ENCODE peak calls at places on chromosomes 5 and 9, in eight cellular contexts. W is aorta, Q is C1 segment of cervical spinal cord, D is HEK293T, K is T-helper 9 cell, R is bronchial epithelial cell, C is fibroblast of mammary gland, L is RPMI8226. O is an unnamed sample.

GRCh38 chr5:31269259-31269658 is 75.8 kb downstream of the CDH6 start:
- DNase-seq in Q (no peak), K (no peak), W (no peak), R (no peak), D (no peak), C (no peak), L (no peak), O (no peak)

GRCh38 chr9:97518909-97519307 is 17.4 kb downstream of the TMOD1 start:
- DNase-seq in C (peak), W (peak), D (peak), R (peak), K (no peak), L (no peak), Q (no peak), O (no peak)

GRCh38 chr5:39699164-39699563 is 274.4 kb upstream of the DAB2 start:
- DNase-seq in K (no peak), Q (no peak), C (no peak), W (no peak), R (no peak), L (no peak), D (no peak), O (no peak)

GRCh38 chr5:64331597-64332277 is 166.1 kb downstream of the RNF180 start:
- DNase-seq in Q (no peak), D (no peak), L (peak), W (peak), K (no peak), C (no peak), R (no peak), O (no peak)

GRCh38 chr9:134591573-134591981 is 50.0 kb upstream of the COL5A1 start:
- DNase-seq in Q (no peak), C (peak), L (no peak), W (no peak), D (no peak), K (no peak), R (no peak), O (no peak)

GRCh38 chr5:40797273-40798011 is 732 bp downstream of the PRKAA1 start:
- DNase-seq in L (peak), D (peak), R (peak), K (peak), W (peak), Q (no peak), C (peak), O (peak)

GRCh38 chr5:160492565-160492964 is 70.9 kb downstream of the PTTG1 start:
- DNase-seq in C (no peak), W (no peak), L (no peak), D (no peak), R (no peak), K (no peak), Q (no peak), O (no peak)

GRCh38 chr5:134116789-134117761 is 2.6 kb downstream of the TCF7 start:
- DNase-seq in D (no peak), K (no peak), R (no peak), Q (no peak), C (no peak), L (no peak), W (no peak), O (no peak)

GRCh38 chr5:147485046-147485445 is 24.8 kb downstream of the DPYSL3 start:
- DNase-seq in K (no peak), Q (no peak), W (no peak), C (peak), D (no peak), L (no peak), R (no peak), O (no peak)

GRCh38 chr5:132009706-132010405 is 1.6 kb downstream of the ACSL6 start:
- DNase-seq in K (no peak), R (no peak), Q (no peak), L (no peak), D (no peak), C (no peak), W (peak), O (no peak)

GRCh38 chr5:104344809-104345512 is 782.4 kb upstream of the NUDT12 start:
- DNase-seq in Q (no peak), C (peak), R (peak), W (no peak), K (no peak), L (no peak), D (no peak), O (no peak)

GRCh38 chr9:37026085-37026935 is 7.8 kb downstream of the PAX5 start:
- DNase-seq in C (no peak), D (peak), L (no peak), R (no peak), Q (no peak), K (no peak), W (no peak), O (no peak)